ENCODE peak calls at places on chromosomes 13 and 19, in four cellular contexts. O is H1, Q is SK-N-SH, A is A549. G is an unnamed sample.

GRCh38 chr13:48849515-48849914 is 126.2 kb upstream of the FNDC3A start:
- DNase-seq in Q (no peak), A (no peak), O (no peak), G (no peak)

GRCh38 chr19:40588110-40588854 is 11.6 kb downstream of the SHKBP1 start:
- DNase-seq in Q (no peak), A (no peak), O (no peak), G (peak)

GRCh38 chr13:71913717-71914116 is 46.7 kb upstream of the DACH1 start:
- DNase-seq in O (no peak), Q (no peak), A (no peak), G (no peak)

GRCh38 chr19:29694669-29695627 is 20.1 kb downstream of the C19orf12 start:
- DNase-seq in O (peak), A (peak), Q (peak), G (no peak)

GRCh38 chr13:66077286-66077685 is 1152.8 kb downstream of the PCDH9 start:
- DNase-seq in O (no peak), Q (no peak), A (no peak), G (no peak)

GRCh38 chr13:76980075-76980718 is 11.7 kb upstream of the CLN5 start:
- DNase-seq in A (peak), Q (peak), O (peak), G (peak)

GRCh38 chr19:11446652-11447301 is 11.3 kb downstream of the PRKCSH start:
- DNase-seq in A (peak), Q (peak), O (peak), G (no peak)

GRCh38 chr19:9622531-9622930 is 1.5 kb upstream of the ZNF561 start:
- DNase-seq in O (no peak), A (no peak), Q (no peak), G (no peak)

GRCh38 chr19:56071151-56071550 is 49.9 kb downstream of the ZNF787 start:
- DNase-seq in O (no peak), Q (peak), A (no peak), G (peak)

GRCh38 chr13:75802161-75802560 is 166.0 kb downstream of the LMO7 start:
- DNase-seq in A (no peak), O (no peak), Q (no peak), G (no peak)

GRCh38 chr13:75803175-75803611 is 167.1 kb downstream of the LMO7 start:
- DNase-seq in Q (no peak), A (no peak), O (peak), G (no peak)

GRCh38 chr13:75801388-75801787 is 165.3 kb downstream of the LMO7 start:
- DNase-seq in Q (no peak), O (no peak), A (no peak), G (no peak)

GRCh38 chr13:75806101-75806500 is 170.0 kb downstream of the LMO7 start:
- DNase-seq in A (no peak), O (peak), Q (no peak), G (no peak)

DNA sequence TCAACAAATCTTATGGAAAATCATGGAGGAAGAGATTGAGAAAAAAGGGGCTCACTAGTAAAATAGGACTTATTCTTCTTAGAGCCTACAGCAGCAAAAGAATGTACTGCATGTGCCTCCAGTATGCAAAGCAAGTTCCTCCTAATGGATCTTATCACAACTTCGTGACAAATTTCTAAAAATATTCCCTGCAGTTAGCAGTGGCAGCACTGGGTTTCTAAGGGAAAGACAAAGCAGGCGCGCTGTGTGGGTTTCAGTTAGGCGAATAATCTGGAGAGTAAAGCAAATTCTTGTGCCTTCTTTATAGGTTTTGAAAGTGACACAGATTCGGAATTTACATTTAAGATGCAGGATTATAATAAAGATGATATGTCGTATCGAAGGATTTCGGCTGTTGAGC is 167.9 kb downstream of the LMO7 start:
- DNase-seq in Q (no peak), O (no peak), A (no peak), G (no peak)
- TF ChIP-seq RAD21 in Q (no peak), O (no peak), A (no peak), G (no peak)

DNA sequence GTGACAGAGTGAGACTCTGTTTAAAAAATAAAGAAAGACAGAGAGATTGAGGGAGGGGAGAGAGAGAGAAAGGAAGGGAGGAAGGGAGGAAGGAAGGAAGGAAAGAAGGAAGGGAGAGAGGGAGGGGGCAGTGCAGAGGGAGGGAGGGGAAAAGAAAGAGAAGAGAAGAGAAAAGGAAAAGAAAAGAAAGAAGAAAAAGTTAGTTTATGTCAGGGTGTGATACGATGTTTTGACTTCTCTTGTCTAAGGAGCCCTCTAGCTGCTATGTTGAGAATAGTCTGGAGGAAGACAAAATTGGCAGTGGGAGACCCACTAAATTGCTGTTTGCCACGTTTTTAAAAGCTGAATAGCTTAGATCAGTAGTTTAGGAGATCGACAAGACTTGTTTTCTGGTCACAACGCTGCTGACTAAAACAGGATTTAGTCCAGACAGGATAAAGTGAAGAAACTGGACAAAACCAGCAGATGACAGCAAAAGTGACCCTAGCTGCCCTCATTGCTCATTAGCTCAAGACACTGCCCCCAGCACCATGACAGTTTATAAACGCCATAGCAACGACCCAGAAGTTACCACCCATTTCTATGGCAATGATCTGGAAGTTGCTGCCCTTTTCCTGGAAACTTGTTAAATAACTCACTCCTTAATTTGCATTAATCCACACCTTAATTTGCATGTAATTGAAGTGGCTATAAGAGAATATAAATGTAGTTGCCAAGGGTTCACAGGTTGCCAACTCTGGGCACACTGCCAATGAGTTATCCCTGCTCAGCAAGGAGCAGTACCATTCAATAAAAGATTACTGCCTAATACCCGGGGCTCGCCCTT is 11.1 kb downstream of the TEX101 start:
- DNase-seq in O (no peak), A (no peak), Q (no peak), G (peak)
- TF ChIP-seq MAX in O (no peak), A (no peak), Q (no peak), G (no peak)

DNA sequence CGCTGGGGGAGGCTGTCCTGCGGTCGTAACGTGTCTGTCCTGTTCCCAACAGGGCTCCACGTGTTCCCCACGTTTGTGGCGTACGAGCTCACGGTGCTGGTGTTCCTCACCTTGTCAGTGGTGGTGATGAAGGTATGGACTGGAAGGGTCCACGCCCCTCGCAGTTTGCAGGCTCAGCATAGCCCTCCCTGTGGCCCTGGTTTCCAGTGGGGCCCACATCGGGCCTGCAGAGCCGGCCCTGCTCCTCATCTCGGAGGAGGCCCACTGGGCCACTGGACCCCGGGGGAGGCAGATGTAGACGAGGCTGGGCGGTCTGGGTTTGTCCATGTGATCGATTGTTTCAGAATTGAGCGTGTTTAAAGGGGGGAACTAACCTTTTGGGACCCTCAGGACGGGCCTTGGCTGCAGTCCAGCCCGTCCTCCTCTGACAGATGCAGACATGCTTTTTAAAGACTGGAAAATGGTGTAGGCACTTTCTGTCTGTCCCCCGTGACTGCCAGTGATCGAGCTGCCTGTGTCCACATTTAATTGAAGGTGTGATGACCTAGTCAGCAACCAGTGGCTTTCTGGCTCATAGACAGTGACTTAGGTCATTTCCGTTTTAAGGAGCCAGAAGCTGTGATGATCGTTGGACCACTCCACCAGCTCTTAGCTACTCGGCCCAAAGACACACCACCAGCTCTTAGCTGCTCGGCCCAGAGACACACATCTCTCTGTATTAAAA is 37.1 kb upstream of the TFDP1 start:
- DNase-seq in A (no peak), O (peak), Q (no peak), G (no peak)
- TF ChIP-seq RAD21 in A (no peak), O (no peak), Q (no peak), G (no peak)

GRCh38 chr19:12723383-12723642 is 419 bp downstream of the TNPO2 start:
- DNase-seq in O (no peak), Q (no peak), A (no peak), G (no peak)
- TF ChIP-seq MAX in O (no peak), Q (no peak), A (no peak), G (no peak)

GRCh38 chr19:4968462-4969291 is at the start of gene KDM4B:
- DNase-seq in Q (peak), O (peak), A (peak), G (peak)

GRCh38 chr19:4970558-4971423 is 1.9 kb downstream of the KDM4B start:
- DNase-seq in O (no peak), A (no peak), Q (peak), G (no peak)

GRCh38 chr19:4969292-4969771 is 419 bp downstream of the KDM4B start:
- DNase-seq in A (no peak), O (no peak), Q (no peak), G (no peak)

GRCh38 chr19:4971424-4971793 is 2.5 kb downstream of the KDM4B start:
- DNase-seq in Q (peak), A (no peak), O (peak), G (no peak)

DNA sequence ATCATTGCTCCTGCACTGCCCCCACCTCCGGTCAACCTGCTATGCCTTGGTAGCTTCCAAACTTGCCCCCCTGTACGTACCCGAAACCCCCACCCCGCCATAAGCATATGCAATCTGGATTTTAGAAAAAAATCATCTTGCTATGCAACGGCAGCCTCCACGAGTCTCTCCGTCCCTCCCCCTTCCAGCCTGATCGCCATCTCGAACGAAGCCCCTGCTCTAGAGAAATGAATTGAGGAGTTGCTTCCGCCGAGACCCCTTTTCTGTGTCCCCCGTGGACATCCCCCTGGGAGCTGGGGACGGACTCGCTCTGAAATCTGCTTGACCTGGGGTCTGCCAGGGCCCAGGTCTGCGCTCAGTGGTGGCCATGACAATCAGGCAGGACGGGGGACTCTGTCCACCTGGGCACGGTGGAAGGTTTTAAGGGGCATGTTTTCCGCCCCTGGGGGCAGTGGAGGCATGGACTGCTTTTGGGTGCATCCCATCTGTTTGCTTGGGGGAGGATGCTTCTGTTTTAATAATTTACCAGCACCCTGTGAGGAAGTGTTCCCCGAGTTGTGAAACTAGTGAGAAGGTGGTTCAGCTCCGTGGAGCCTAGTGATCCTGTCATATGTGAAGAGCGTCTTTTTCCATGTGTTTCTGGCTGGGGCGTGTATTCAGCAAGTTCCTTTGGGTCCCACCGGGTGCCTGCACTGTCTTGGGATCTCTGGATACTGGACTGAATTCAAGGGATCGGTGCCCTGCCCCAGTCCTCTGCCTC is 1.0 kb downstream of the KDM4B start:
- DNase-seq in A (no peak), Q (peak), O (peak), G (no peak)
- TF ChIP-seq RAD21 in A (no peak), Q (no peak), O (no peak), G (no peak)

DNA sequence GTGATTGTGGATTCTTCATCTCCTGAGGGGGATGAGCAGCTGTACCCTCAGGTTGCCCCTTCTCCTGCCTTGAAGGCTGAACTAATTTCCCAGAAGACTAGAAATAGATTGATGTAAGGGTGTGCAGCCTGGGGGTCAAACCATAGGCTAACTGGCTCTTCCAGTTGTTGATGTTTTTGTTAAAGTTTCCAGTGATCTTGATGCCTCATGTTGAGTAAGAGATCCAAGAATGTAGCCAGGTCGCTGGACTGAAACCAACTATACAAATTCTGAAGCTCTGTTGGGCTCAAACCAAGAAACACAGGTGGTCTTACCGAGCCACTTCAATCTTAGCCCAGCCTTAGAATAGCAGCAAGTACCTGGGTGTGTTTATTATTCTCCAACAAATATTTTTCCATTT is 391.8 kb downstream of the KLF5 start:
- DNase-seq in Q (no peak), A (no peak), O (no peak), G (no peak)
- TF ChIP-seq MAX in Q (no peak), A (no peak), O (no peak), G (no peak)